ENCODE peak calls at places on chromosomes 7 and 10, in seven cellular contexts. One of them, this sample, is unnamed.

GRCh38 chr7:136618788-136619187 is 249.7 kb upstream of the CHRM2 start:
- DNase-seq in activated CD4-positive, alpha-beta T cell treated with anti-CD3 and anti-CD28 coated beads, Interleukin-2, amount 50 U/mL, for 1 hour: no peak
- DNase-seq in NCI-H1417: no peak
- DNase-seq in activated naive CD4-positive, alpha-beta T cell treated with anti-CD3 and anti-CD28 coated beads, Interleukin-2, amount 10 ng/mL, durations not matched to agents 7 days and 5 days: no peak
- DNase-seq in spleen: no peak
- DNase-seq in endodermal cell: no peak
- DNase-seq in fibroblast of mammary gland: no peak
- DNase-seq in this sample: no peak

GRCh38 chr10:60901561-60902235 is 42.3 kb downstream of the RHOBTB1 start:
- DNase-seq in activated naive CD4-positive, alpha-beta T cell treated with anti-CD3 and anti-CD28 coated beads, Interleukin-2, amount 10 ng/mL, durations not matched to agents 7 days and 5 days: no peak
- DNase-seq in activated CD4-positive, alpha-beta T cell treated with anti-CD3 and anti-CD28 coated beads, Interleukin-2, amount 50 U/mL, for 1 hour: no peak
- DNase-seq in endodermal cell: no peak
- DNase-seq in spleen: peak; percentile 83
- DNase-seq in NCI-H1417: peak; percentile 7
- DNase-seq in fibroblast of mammary gland: no peak
- DNase-seq in this sample: no peak

GRCh38 chr7:79051915-79052314 is 401.6 kb downstream of the MAGI2 start:
- DNase-seq in fibroblast of mammary gland: no peak
- DNase-seq in NCI-H1417: no peak
- DNase-seq in spleen: no peak
- DNase-seq in activated CD4-positive, alpha-beta T cell treated with anti-CD3 and anti-CD28 coated beads, Interleukin-2, amount 50 U/mL, for 1 hour: no peak
- DNase-seq in activated naive CD4-positive, alpha-beta T cell treated with anti-CD3 and anti-CD28 coated beads, Interleukin-2, amount 10 ng/mL, durations not matched to agents 7 days and 5 days: no peak
- DNase-seq in endodermal cell: no peak
- DNase-seq in this sample: no peak

GRCh38 chr7:106038916-106039315 is 73.2 kb downstream of the SYPL1 start:
- DNase-seq in spleen: no peak
- DNase-seq in activated CD4-positive, alpha-beta T cell treated with anti-CD3 and anti-CD28 coated beads, Interleukin-2, amount 50 U/mL, for 1 hour: no peak
- DNase-seq in fibroblast of mammary gland: no peak
- DNase-seq in endodermal cell: no peak
- DNase-seq in NCI-H1417: no peak
- DNase-seq in activated naive CD4-positive, alpha-beta T cell treated with anti-CD3 and anti-CD28 coated beads, Interleukin-2, amount 10 ng/mL, durations not matched to agents 7 days and 5 days: no peak
- DNase-seq in this sample: no peak

GRCh38 chr10:110513949-110514348 is 16.2 kb downstream of the DUSP5 start:
- DNase-seq in spleen: no peak
- DNase-seq in NCI-H1417: no peak
- DNase-seq in activated naive CD4-positive, alpha-beta T cell treated with anti-CD3 and anti-CD28 coated beads, Interleukin-2, amount 10 ng/mL, durations not matched to agents 7 days and 5 days: peak; percentile 1
- DNase-seq in endodermal cell: no peak
- DNase-seq in activated CD4-positive, alpha-beta T cell treated with anti-CD3 and anti-CD28 coated beads, Interleukin-2, amount 50 U/mL, for 1 hour: no peak
- DNase-seq in fibroblast of mammary gland: peak; percentile 49
- DNase-seq in this sample: no peak

GRCh38 chr7:149125189-149125863 is 798 bp downstream of the ZNF425 start:
- DNase-seq in activated naive CD4-positive, alpha-beta T cell treated with anti-CD3 and anti-CD28 coated beads, Interleukin-2, amount 10 ng/mL, durations not matched to agents 7 days and 5 days: no peak
- DNase-seq in spleen: no peak
- DNase-seq in activated CD4-positive, alpha-beta T cell treated with anti-CD3 and anti-CD28 coated beads, Interleukin-2, amount 50 U/mL, for 1 hour: no peak
- DNase-seq in endodermal cell: no peak
- DNase-seq in fibroblast of mammary gland: no peak
- DNase-seq in NCI-H1417: no peak
- DNase-seq in this sample: no peak

GRCh38 chr10:72764151-72764550 is 72.2 kb downstream of the MCU start:
- DNase-seq in NCI-H1417: no peak
- DNase-seq in endodermal cell: no peak
- DNase-seq in fibroblast of mammary gland: peak; percentile 59
- DNase-seq in activated CD4-positive, alpha-beta T cell treated with anti-CD3 and anti-CD28 coated beads, Interleukin-2, amount 50 U/mL, for 1 hour: no peak
- DNase-seq in spleen: no peak
- DNase-seq in activated naive CD4-positive, alpha-beta T cell treated with anti-CD3 and anti-CD28 coated beads, Interleukin-2, amount 10 ng/mL, durations not matched to agents 7 days and 5 days: no peak
- DNase-seq in this sample: no peak

GRCh38 chr10:108911814-108912541 is 1011.3 kb downstream of the XPNPEP1 start:
- DNase-seq in endodermal cell: peak; percentile 98
- DNase-seq in spleen: no peak
- DNase-seq in activated CD4-positive, alpha-beta T cell treated with anti-CD3 and anti-CD28 coated beads, Interleukin-2, amount 50 U/mL, for 1 hour: no peak
- DNase-seq in activated naive CD4-positive, alpha-beta T cell treated with anti-CD3 and anti-CD28 coated beads, Interleukin-2, amount 10 ng/mL, durations not matched to agents 7 days and 5 days: no peak
- DNase-seq in fibroblast of mammary gland: peak; percentile 65
- DNase-seq in NCI-H1417: no peak
- DNase-seq in this sample: no peak

GRCh38 chr10:4663162-4663992 is 162.6 kb upstream of the AKR1E2 start:
- DNase-seq in activated CD4-positive, alpha-beta T cell treated with anti-CD3 and anti-CD28 coated beads, Interleukin-2, amount 50 U/mL, for 1 hour: no peak
- DNase-seq in activated naive CD4-positive, alpha-beta T cell treated with anti-CD3 and anti-CD28 coated beads, Interleukin-2, amount 10 ng/mL, durations not matched to agents 7 days and 5 days: no peak
- DNase-seq in spleen: no peak
- DNase-seq in endodermal cell: peak; percentile 62
- DNase-seq in NCI-H1417: peak; percentile 89
- DNase-seq in fibroblast of mammary gland: peak; percentile 100
- DNase-seq in this sample: no peak

GRCh38 chr10:69685802-69686585 is 55.9 kb downstream of the FAM241B start:
- DNase-seq in endodermal cell: no peak
- DNase-seq in NCI-H1417: no peak
- DNase-seq in fibroblast of mammary gland: peak; percentile 4
- DNase-seq in spleen: no peak
- DNase-seq in activated naive CD4-positive, alpha-beta T cell treated with anti-CD3 and anti-CD28 coated beads, Interleukin-2, amount 10 ng/mL, durations not matched to agents 7 days and 5 days: no peak
- DNase-seq in activated CD4-positive, alpha-beta T cell treated with anti-CD3 and anti-CD28 coated beads, Interleukin-2, amount 50 U/mL, for 1 hour: no peak
- DNase-seq in this sample: no peak

GRCh38 chr10:16562891-16563290 is 41.2 kb upstream of the C1QL3 start:
- DNase-seq in endodermal cell: no peak
- DNase-seq in activated CD4-positive, alpha-beta T cell treated with anti-CD3 and anti-CD28 coated beads, Interleukin-2, amount 50 U/mL, for 1 hour: no peak
- DNase-seq in NCI-H1417: no peak
- DNase-seq in activated naive CD4-positive, alpha-beta T cell treated with anti-CD3 and anti-CD28 coated beads, Interleukin-2, amount 10 ng/mL, durations not matched to agents 7 days and 5 days: no peak
- DNase-seq in fibroblast of mammary gland: no peak
- DNase-seq in spleen: no peak
- DNase-seq in this sample: no peak

GRCh38 chr7:151396328-151396970 is 13.4 kb downstream of the WDR86 start:
- DNase-seq in activated naive CD4-positive, alpha-beta T cell treated with anti-CD3 and anti-CD28 coated beads, Interleukin-2, amount 10 ng/mL, durations not matched to agents 7 days and 5 days: no peak
- DNase-seq in NCI-H1417: no peak
- DNase-seq in spleen: peak; percentile 46
- DNase-seq in activated CD4-positive, alpha-beta T cell treated with anti-CD3 and anti-CD28 coated beads, Interleukin-2, amount 50 U/mL, for 1 hour: no peak
- DNase-seq in fibroblast of mammary gland: no peak
- DNase-seq in endodermal cell: no peak
- DNase-seq in this sample: no peak

GRCh38 chr7:43481905-43482678 is 100.8 kb upstream of the STK17A start:
- DNase-seq in endodermal cell: no peak
- DNase-seq in activated CD4-positive, alpha-beta T cell treated with anti-CD3 and anti-CD28 coated beads, Interleukin-2, amount 50 U/mL, for 1 hour: no peak
- DNase-seq in spleen: no peak
- DNase-seq in NCI-H1417: no peak
- DNase-seq in fibroblast of mammary gland: peak; percentile 29
- DNase-seq in activated naive CD4-positive, alpha-beta T cell treated with anti-CD3 and anti-CD28 coated beads, Interleukin-2, amount 10 ng/mL, durations not matched to agents 7 days and 5 days: no peak
- DNase-seq in this sample: no peak

GRCh38 chr10:28892818-28893547 is 215.7 kb downstream of the BAMBI start:
- DNase-seq in activated CD4-positive, alpha-beta T cell treated with anti-CD3 and anti-CD28 coated beads, Interleukin-2, amount 50 U/mL, for 1 hour: no peak
- DNase-seq in activated naive CD4-positive, alpha-beta T cell treated with anti-CD3 and anti-CD28 coated beads, Interleukin-2, amount 10 ng/mL, durations not matched to agents 7 days and 5 days: no peak
- DNase-seq in spleen: no peak
- DNase-seq in endodermal cell: no peak
- DNase-seq in NCI-H1417: no peak
- DNase-seq in fibroblast of mammary gland: peak; percentile 68
- DNase-seq in this sample: no peak

GRCh38 chr10:90087197-90088007 is 386.0 kb downstream of the KIF20B start:
- DNase-seq in activated CD4-positive, alpha-beta T cell treated with anti-CD3 and anti-CD28 coated beads, Interleukin-2, amount 50 U/mL, for 1 hour: no peak
- DNase-seq in activated naive CD4-positive, alpha-beta T cell treated with anti-CD3 and anti-CD28 coated beads, Interleukin-2, amount 10 ng/mL, durations not matched to agents 7 days and 5 days: no peak
- DNase-seq in spleen: no peak
- DNase-seq in NCI-H1417: no peak
- DNase-seq in fibroblast of mammary gland: peak; percentile 93
- DNase-seq in endodermal cell: no peak
- DNase-seq in this sample: no peak

GRCh38 chr7:28626629-28627262 is 214.4 kb downstream of the CREB5 start:
- DNase-seq in activated CD4-positive, alpha-beta T cell treated with anti-CD3 and anti-CD28 coated beads, Interleukin-2, amount 50 U/mL, for 1 hour: no peak
- DNase-seq in NCI-H1417: peak; percentile 16
- DNase-seq in spleen: no peak
- DNase-seq in activated naive CD4-positive, alpha-beta T cell treated with anti-CD3 and anti-CD28 coated beads, Interleukin-2, amount 10 ng/mL, durations not matched to agents 7 days and 5 days: peak; percentile 31
- DNase-seq in fibroblast of mammary gland: peak; percentile 69
- DNase-seq in endodermal cell: peak; percentile 83
- DNase-seq in this sample: no peak

This sample was measured in central memory CD4-positive, alpha-beta T cell.